ENCODE peak calls at places on chromosome 7, in five cellular contexts. Q is HepG2, T is A549, A is K562, Z is GM12878. Y is an unnamed sample.

GRCh38 chr7:154857728-154858681 is 144.9 kb downstream of the PAXIP1 start:
- DNase-seq in Z (no peak), Q (no peak), A (peak), T (peak), Y (no peak)

GRCh38 chr7:19560111-19560883 is 148.5 kb downstream of the POLR1F start:
- DNase-seq in Z (no peak), A (no peak), T (no peak), Q (no peak), Y (no peak)

GRCh38 chr7:2934984-2935740 is 91.1 kb upstream of the GNA12 start:
- DNase-seq in Q (no peak), T (no peak), A (no peak), Z (no peak), Y (no peak)

GRCh38 chr7:71637578-71637977 is 505.6 kb downstream of the GALNT17 start:
- DNase-seq in A (no peak), Z (no peak), T (no peak), Q (no peak), Y (no peak)

GRCh38 chr7:76149847-76150691 is 51.6 kb upstream of the SRRM3 start:
- DNase-seq in Z (no peak), Q (no peak), A (no peak), T (no peak), Y (no peak)

GRCh38 chr7:73606801-73607691 is 17.3 kb downstream of the MLXIPL start:
- DNase-seq in Z (no peak), Q (peak), T (peak), A (peak), Y (no peak)

GRCh38 chr7:157780721-157781120 is 443.9 kb downstream of the DNAJB6 start:
- DNase-seq in Z (no peak), A (no peak), T (no peak), Q (no peak), Y (no peak)

GRCh38 chr7:158073845-158074840 is 513.5 kb downstream of the PTPRN2 start:
- DNase-seq in Z (no peak), Q (no peak), T (no peak), A (no peak), Y (no peak)

GRCh38 chr7:132009778-132010177 is 453.4 kb upstream of the PODXL start:
- DNase-seq in Q (no peak), T (no peak), A (no peak), Z (no peak), Y (no peak)

GRCh38 chr7:143012409-143012808 is 14.5 kb downstream of the OR9A2 start:
- DNase-seq in T (no peak), A (no peak), Z (no peak), Q (no peak), Y (no peak)

GRCh38 chr7:76325092-76325491 is 22.6 kb downstream of the HSPB1 start:
- DNase-seq in Z (no peak), Q (no peak), A (no peak), T (no peak), Y (no peak)

GRCh38 chr7:75966209-75966961 is 28.0 kb downstream of the TMEM120A start:
- DNase-seq in Z (no peak), T (no peak), Q (no peak), A (no peak), Y (no peak)

GRCh38 chr7:139993169-139993568 is 69.6 kb downstream of the PARP12 start:
- DNase-seq in Q (no peak), Z (no peak), A (no peak), T (no peak), Y (no peak)

GRCh38 chr7:10802526-10802925 is 171.1 kb upstream of the PHF14 start:
- DNase-seq in A (no peak), T (no peak), Z (no peak), Q (no peak), Y (no peak)

GRCh38 chr7:42272793-42273665 is 36.0 kb upstream of the GLI3 start:
- DNase-seq in A (no peak), Z (no peak), T (no peak), Q (no peak), Y (no peak)

GRCh38 chr7:18356195-18356645 is 139.3 kb upstream of the HDAC9 start:
- DNase-seq in T (peak), A (peak), Q (peak), Z (no peak), Y (peak)

GRCh38 chr7:18762189-18762588 is 266.6 kb downstream of the HDAC9 start:
- DNase-seq in T (no peak), A (no peak), Q (no peak), Z (no peak), Y (no peak)

GRCh38 chr7:82506702-82507101 is 63.1 kb upstream of the CACNA2D1 start:
- DNase-seq in A (no peak), Q (no peak), T (no peak), Z (no peak), Y (no peak)

GRCh38 chr7:32163141-32163806 is 93.1 kb upstream of the PDE1C start:
- DNase-seq in Q (no peak), A (peak), T (peak), Z (no peak), Y (no peak)

GRCh38 chr7:40009301-40009700 is 59.2 kb downstream of the CDK13 start:
- DNase-seq in A (no peak), Z (no peak), Q (no peak), T (no peak), Y (no peak)

GRCh38 chr7:128792471-128793183 is 859 bp downstream of the CCDC136 start:
- DNase-seq in A (peak), T (no peak), Q (no peak), Z (no peak), Y (no peak)

GRCh38 chr7:133703547-133703946 is 423.6 kb upstream of the LRGUK start:
- DNase-seq in Z (no peak), Q (no peak), T (no peak), A (no peak), Y (no peak)

GRCh38 chr7:112421666-112422486 is 28.4 kb upstream of the IFRD1 start:
- DNase-seq in T (no peak), Z (no peak), A (no peak), Q (peak), Y (no peak)

GRCh38 chr7:4837041-4837813 is 24.6 kb downstream of the PAPOLB start:
- DNase-seq in A (no peak), Q (no peak), Z (no peak), T (no peak), Y (no peak)

GRCh38 chr7:371779-372545 is 82.0 kb downstream of the FOXL3 start:
- DNase-seq in Q (no peak), Z (no peak), T (no peak), A (no peak), Y (no peak)

GRCh38 chr7:155255071-155255470 is 42.6 kb upstream of the INSIG1 start:
- DNase-seq in Q (no peak), T (no peak), Z (no peak), A (no peak), Y (no peak)

GRCh38 chr7:79245623-79246249 is 207.7 kb downstream of the MAGI2 start:
- DNase-seq in Q (peak), A (no peak), Z (no peak), T (no peak), Y (no peak)

GRCh38 chr7:124155400-124156022 is 122.6 kb upstream of the TMEM229A start:
- DNase-seq in Q (peak), T (peak), Z (no peak), A (peak), Y (peak)

GRCh38 chr7:96800122-96800521 is 90.5 kb upstream of the SEM1 start:
- DNase-seq in A (no peak), T (no peak), Q (no peak), Z (no peak), Y (no peak)

GRCh38 chr7:77674878-77675277 is 21.4 kb upstream of the RSBN1L start:
- DNase-seq in Z (no peak), Q (no peak), A (no peak), T (no peak), Y (peak)

GRCh38 chr7:106345421-106346166 is 60.8 kb upstream of the NAMPT start:
- DNase-seq in A (peak), Z (no peak), Q (no peak), T (no peak), Y (no peak)

GRCh38 chr7:22445140-22445722 is 54.8 kb downstream of the STEAP1B start:
- DNase-seq in A (no peak), T (no peak), Z (no peak), Q (no peak), Y (no peak)

GRCh38 chr7:138727336-138728099 is 26.4 kb upstream of the SVOPL start:
- DNase-seq in T (no peak), Q (no peak), Z (no peak), A (no peak), Y (no peak)

GRCh38 chr7:87506243-87507180 is 31.0 kb upstream of the ABCB4 start:
- DNase-seq in A (peak), T (no peak), Z (no peak), Q (peak), Y (peak)

GRCh38 chr7:110065112-110065511 is 1025.8 kb upstream of the LRRN3 start:
- DNase-seq in T (no peak), Z (no peak), Q (no peak), A (no peak), Y (no peak)

GRCh38 chr7:22576941-22577927 is 77.2 kb upstream of the STEAP1B start:
- DNase-seq in T (no peak), A (no peak), Z (no peak), Q (no peak), Y (no peak)

GRCh38 chr7:67512481-67512880 is 515.8 kb downstream of the TYW1 start:
- DNase-seq in Q (no peak), A (no peak), Z (no peak), T (no peak), Y (no peak)

GRCh38 chr7:107966701-107967100 is 36.3 kb downstream of the LAMB1 start:
- DNase-seq in Z (no peak), Q (peak), T (no peak), A (no peak), Y (no peak)
- TF ChIP-seq CEBPB in Z (no peak), Q (no peak), T (no peak), A (no peak), Y (no peak)

GRCh38 chr7:92244803-92245486 is 769 bp downstream of the KRIT1 start:
- DNase-seq in Z (no peak), Q (no peak), T (no peak), A (no peak), Y (no peak)

GRCh38 chr7:92245487-92246362 is at the start of the genes ANKIB1 and KRIT1:
- DNase-seq in T (peak), A (peak), Q (peak), Z (peak), Y (peak)

GRCh38 chr7:92246363-92247101 is 758 bp downstream of the ANKIB1 start:
- DNase-seq in Q (no peak), Z (no peak), A (peak), T (peak), Y (no peak)

DNA sequence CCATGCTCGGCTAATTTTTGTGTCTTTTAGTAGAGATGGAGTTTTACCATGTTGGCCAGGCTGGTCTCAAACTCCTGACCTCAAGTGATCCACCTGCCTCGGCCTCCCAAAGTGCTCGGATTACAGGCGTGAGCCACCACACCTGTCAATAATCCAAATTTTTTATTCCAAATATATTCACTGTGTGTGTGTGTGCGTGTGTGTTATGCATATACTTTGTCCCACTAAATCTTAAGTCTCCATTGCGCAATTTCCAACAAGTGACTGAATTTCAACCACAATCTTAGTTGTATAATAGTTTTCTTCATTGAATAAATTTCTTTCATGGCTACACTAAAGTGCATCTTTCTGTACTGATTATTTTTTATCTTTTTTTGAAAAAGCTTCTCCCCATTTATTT is 2.7 kb downstream of the KRIT1 start:
- DNase-seq in A (no peak), T (no peak), Z (no peak), Q (no peak), Y (no peak)
- TF ChIP-seq REST in A (no peak), T (no peak), Z (no peak), Q (no peak), Y (no peak)

GRCh38 chr7:14876194-14876593 is 26.4 kb downstream of the DGKB start:
- DNase-seq in A (no peak), Q (no peak), T (no peak), Z (no peak), Y (no peak)

GRCh38 chr7:14870394-14870793 is 32.2 kb downstream of the DGKB start:
- DNase-seq in T (no peak), Z (no peak), Q (no peak), A (no peak), Y (no peak)

DNA sequence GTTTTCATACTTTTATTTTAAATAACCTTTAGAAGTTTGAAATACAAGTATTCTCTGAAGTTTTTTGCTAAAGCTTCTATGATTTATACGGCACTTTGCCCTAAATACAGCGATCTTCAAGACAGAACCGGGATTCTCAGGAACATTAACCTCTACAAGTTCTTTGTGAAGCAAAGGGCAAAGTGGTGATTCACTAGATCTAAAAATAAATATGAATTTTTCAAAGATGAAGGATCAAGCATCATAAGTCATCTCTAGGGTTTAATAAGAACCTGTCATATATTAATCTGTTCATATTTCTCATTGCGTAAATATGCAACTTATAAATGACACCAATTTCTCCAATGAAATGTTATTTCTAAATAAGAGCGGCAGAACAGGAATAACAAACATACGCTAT is 30.7 kb downstream of the DGKB start:
- DNase-seq in T (no peak), Q (no peak), Z (no peak), A (no peak), Y (no peak)
- TF ChIP-seq CEBPB in T (no peak), Q (no peak), Z (no peak), A (no peak), Y (no peak)

GRCh38 chr7:38656976-38657375 is 25.8 kb upstream of the AMPH start:
- DNase-seq in A (no peak), T (no peak), Z (no peak), Q (no peak), Y (no peak)
- TF ChIP-seq REST in A (no peak), T (no peak), Z (no peak), Q (no peak), Y (no peak)

GRCh38 chr7:134857958-134858357 is 78.5 kb downstream of the CALD1 start:
- DNase-seq in T (no peak), Z (no peak), Q (no peak), A (no peak), Y (no peak)
- TF ChIP-seq CEBPB in T (no peak), Z (no peak), Q (no peak), A (no peak), Y (no peak)